ENCODE peak calls at places on chromosomes 4 and X, in four cellular contexts. I is NB4, Z is esophagus squamous epithelium, L is GM23338. H is an unnamed sample.

GRCh38 chrX:66028936-66029335 is 10.9 kb downstream of the VSIG4 start:
- DNase-seq in I (no peak), Z (no peak), L (no peak), H (no peak)

GRCh38 chr4:98519268-98519993 is 139.0 kb downstream of the TSPAN5 start:
- DNase-seq in I (no peak), Z (no peak), L (no peak), H (no peak)

GRCh38 chrX:153944140-153944799 is at the start of gene RENBP:
- DNase-seq in I (no peak), Z (no peak), L (peak; percentile 70), H (peak; percentile 67)

GRCh38 chr4:168815373-168816345 is 194.4 kb downstream of the CBR4 start:
- DNase-seq in I (no peak), Z (no peak), L (no peak), H (no peak)

GRCh38 chr4:168743131-168743530 is 246.3 kb downstream of the PALLD start:
- DNase-seq in I (no peak), Z (no peak), L (no peak), H (no peak)

GRCh38 chr4:168475745-168476144 is 4.5 kb downstream of the DDX60L start:
- DNase-seq in I (peak; percentile 25), Z (no peak), L (peak; percentile 63), H (peak; percentile 47)

GRCh38 chrX:135295238-135295943 is 13.9 kb upstream of the ETDC start:
- DNase-seq in I (no peak), Z (no peak), L (peak; percentile 80), H (peak; percentile 73)

GRCh38 chrX:135213200-135213844 is 38.5 kb upstream of the ETDA start:
- DNase-seq in I (no peak), Z (no peak), L (no peak), H (no peak)

GRCh38 chr4:123848615-123849014 is 452.0 kb downstream of the SPRY1 start:
- DNase-seq in I (no peak), Z (no peak), L (no peak), H (no peak)

GRCh38 chr4:98828801-98829200 is 100.1 kb downstream of the EIF4E start:
- DNase-seq in I (peak; percentile 28), Z (no peak), L (peak; percentile 59), H (peak; percentile 34)

GRCh38 chr4:150259861-150260567 is 181.8 kb downstream of the DCLK2 start:
- DNase-seq in I (no peak), Z (no peak), L (no peak), H (no peak)

GRCh38 chrX:53072418-53073114 is 9.6 kb upstream of the TSPYL2 start:
- DNase-seq in I (no peak), Z (no peak), L (no peak), H (no peak)

GRCh38 chr4:52643190-52643589 is 15.9 kb downstream of the USP46 start:
- DNase-seq in I (no peak), Z (no peak), L (no peak), H (no peak)

GRCh38 chr4:48093949-48094550 is 40.0 kb downstream of the TXK start:
- DNase-seq in I (no peak), Z (no peak), L (peak; percentile 18), H (no peak)

GRCh38 chr4:105859233-105859632 is 36.0 kb upstream of the NPNT start:
- DNase-seq in I (no peak), Z (no peak), L (no peak), H (no peak)

GRCh38 chrX:150515801-150516200 is 52.6 kb upstream of the MTM1 start:
- DNase-seq in I (no peak), Z (no peak), L (no peak), H (no peak)

GRCh38 chr4:175951794-175952193 is 113.8 kb upstream of the WDR17 start:
- DNase-seq in I (no peak), Z (no peak), L (no peak), H (no peak)

GRCh38 chrX:84340981-84341380 is 153.0 kb upstream of the RPS6KA6 start:
- DNase-seq in I (no peak), Z (no peak), L (no peak), H (no peak)

GRCh38 chr4:68748181-68748981 is 67.4 kb upstream of the UGT2B10 start:
- DNase-seq in I (no peak), Z (no peak), L (no peak), H (no peak)

GRCh38 chr4:53098681-53099121 is 236.6 kb downstream of the RASL11B start:
- DNase-seq in I (no peak), Z (no peak), L (no peak), H (no peak)

GRCh38 chr4:2937986-2938385 is 25.2 kb downstream of the NOP14 start:
- DNase-seq in I (no peak), Z (no peak), L (no peak), H (no peak)

GRCh38 chr4:112564706-112565270 is 48.8 kb upstream of the NEUROG2 start:
- DNase-seq in I (no peak), Z (no peak), L (peak; percentile 50), H (peak; percentile 31)
- TF ChIP-seq CTCF in I (peak; percentile 8), Z (no peak), L (peak; percentile 59), H (peak; percentile 62)

DNA sequence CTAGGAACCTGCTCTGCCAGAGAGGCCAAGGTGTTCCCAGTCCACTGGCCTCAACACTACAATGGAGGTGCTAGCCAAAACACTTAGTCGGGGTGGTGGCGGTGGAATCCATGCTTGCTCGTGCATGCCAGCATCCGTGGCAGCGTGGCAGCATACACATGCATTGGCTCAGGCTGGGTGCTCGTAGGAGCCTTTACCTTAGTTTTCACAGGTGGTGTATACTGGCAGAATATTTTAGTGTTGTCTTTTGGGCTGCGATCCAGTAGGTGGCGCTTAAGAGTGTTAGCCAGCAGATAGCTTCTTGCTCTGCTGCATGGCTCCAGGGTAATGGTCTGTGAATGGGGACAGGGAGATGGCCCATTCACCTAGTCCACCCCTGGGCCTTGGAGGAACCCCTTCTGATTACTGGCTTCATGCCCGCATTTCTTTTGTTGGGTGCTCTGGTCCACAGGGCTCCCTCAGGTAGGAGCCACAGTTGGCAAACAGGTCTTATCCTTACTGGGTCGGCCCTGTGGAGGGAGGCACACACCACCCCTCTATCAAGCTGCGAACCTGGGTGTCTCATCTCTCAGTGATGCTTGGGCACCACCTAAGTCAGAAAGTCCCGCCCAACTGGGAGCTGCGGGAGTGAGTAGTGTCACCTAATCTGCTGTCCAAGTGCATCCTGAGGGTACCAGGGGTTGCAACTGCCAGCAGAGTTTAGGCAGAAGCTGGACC is 40.0 kb downstream of the RIPPLY1 start:
- DNase-seq in I (peak; percentile 17), Z (no peak), L (peak; percentile 62), H (peak; percentile 71)
- TF ChIP-seq CTCF in I (peak; percentile 56), Z (peak; percentile 14), L (peak; percentile 61), H (peak; percentile 67)

GRCh38 chrX:17805120-17805519 is 56.0 kb downstream of the RAI2 start:
- DNase-seq in I (peak; percentile 0), Z (no peak), L (peak; percentile 52), H (peak; percentile 45)

GRCh38 chrX:17798921-17799320 is 61.6 kb downstream of the SCML1 start:
- DNase-seq in I (no peak), Z (no peak), L (no peak), H (no peak)

GRCh38 chrX:17802756-17803155 is 58.3 kb downstream of the RAI2 start:
- DNase-seq in I (no peak), Z (no peak), L (no peak), H (no peak)

GRCh38 chrX:17803449-17803848 is 57.6 kb downstream of the RAI2 start:
- DNase-seq in I (no peak), Z (no peak), L (no peak), H (no peak)

GRCh38 chrX:17801431-17801830 is 59.7 kb downstream of the RAI2 start:
- DNase-seq in I (no peak), Z (no peak), L (no peak), H (no peak)
- TF ChIP-seq CTCF in I (no peak), Z (no peak), L (no peak), H (no peak)

GRCh38 chr4:15674926-15675325 is 6.7 kb upstream of the FAM200B start:
- DNase-seq in I (no peak), Z (no peak), L (no peak), H (no peak)

GRCh38 chr4:15676899-15677298 is 4.7 kb upstream of the FAM200B start:
- DNase-seq in I (no peak), Z (no peak), L (no peak), H (no peak)

GRCh38 chr4:15676039-15676438 is 5.6 kb upstream of the FAM200B start:
- DNase-seq in I (no peak), Z (no peak), L (no peak), H (no peak)

GRCh38 chr4:15673337-15673736 is 8.3 kb upstream of the FAM200B start:
- DNase-seq in I (no peak), Z (no peak), L (no peak), H (no peak)

DNA sequence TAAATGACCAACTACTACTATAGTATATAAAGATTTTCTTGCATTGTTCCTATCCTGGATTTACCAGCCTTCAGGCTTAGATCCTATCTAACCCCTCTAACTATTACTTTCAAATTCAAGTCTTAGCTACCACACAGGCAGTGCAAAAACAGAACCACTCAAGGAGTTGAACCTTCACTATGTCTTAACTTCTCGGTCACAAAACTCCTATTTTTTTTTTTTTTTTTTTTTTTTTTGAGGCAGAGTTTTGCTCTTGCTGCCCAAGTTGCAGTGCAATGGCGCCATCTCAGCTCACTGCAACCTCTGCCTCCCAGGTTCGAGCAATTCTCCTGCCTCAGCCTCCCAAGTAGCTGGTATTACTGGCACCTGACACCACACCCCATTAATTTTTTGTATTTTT is 6.3 kb upstream of the FAM200B start:
- DNase-seq in I (no peak), Z (no peak), L (no peak), H (no peak)
- TF ChIP-seq CTCF in I (no peak), Z (no peak), L (no peak), H (no peak)

GRCh38 chr4:7651461-7651921 is 216.8 kb upstream of the PSAPL1 start:
- DNase-seq in I (no peak), Z (no peak), L (peak; percentile 48), H (peak; percentile 61)

GRCh38 chr4:7652006-7652405 is 217.3 kb upstream of the PSAPL1 start:
- DNase-seq in I (no peak), Z (no peak), L (no peak), H (no peak)

GRCh38 chr4:7649741-7650531 is 215.2 kb upstream of the PSAPL1 start:
- DNase-seq in I (peak; percentile 93), Z (no peak), L (no peak), H (no peak)

GRCh38 chr4:7649411-7649740 is 214.6 kb upstream of the PSAPL1 start:
- DNase-seq in I (no peak), Z (no peak), L (no peak), H (no peak)

DNA sequence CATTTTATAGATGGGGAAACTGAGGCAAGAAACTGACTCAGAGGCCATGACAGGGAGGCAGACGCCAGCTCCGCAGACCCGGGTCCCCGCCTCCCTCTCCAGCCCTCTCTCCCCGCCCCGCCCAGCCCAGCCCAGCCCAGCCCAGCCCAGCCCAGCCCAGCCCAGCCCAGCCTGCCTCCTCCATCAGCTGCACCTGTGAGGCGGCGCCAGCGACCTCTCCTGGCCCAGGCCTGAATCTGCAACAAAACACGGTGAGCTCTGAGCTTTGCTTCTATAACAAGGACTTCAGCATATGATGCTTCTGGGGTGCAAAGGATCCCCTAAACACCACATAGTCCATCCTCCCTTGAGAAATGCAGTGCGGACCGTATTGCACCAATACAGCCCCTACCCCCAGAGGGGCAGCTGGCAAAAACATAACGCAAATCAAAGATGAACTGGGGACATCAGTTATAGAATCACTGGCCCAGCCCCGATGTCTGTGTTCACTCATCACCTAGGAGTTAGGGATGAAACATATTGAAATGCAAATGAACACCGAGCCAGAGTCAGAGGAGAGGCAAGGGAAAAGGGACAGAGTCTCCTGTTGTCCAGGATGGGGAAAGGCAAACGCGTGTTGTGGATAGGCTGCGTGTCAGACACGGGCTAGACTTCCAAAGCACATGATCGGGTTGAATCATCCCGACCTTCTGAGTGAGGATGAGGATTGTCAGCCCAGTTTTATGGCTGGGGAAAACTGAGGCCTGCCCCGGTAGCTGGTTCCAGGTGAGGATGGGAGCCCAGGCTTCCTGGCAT is 216.1 kb upstream of the PSAPL1 start:
- DNase-seq in I (no peak), Z (no peak), L (peak; percentile 85), H (peak; percentile 85)
- TF ChIP-seq CTCF in I (no peak), Z (no peak), L (peak; percentile 53), H (peak; percentile 57)

GRCh38 chr4:83921124-83921523 is 385.2 kb downstream of the GPAT3 start:
- DNase-seq in I (no peak), Z (no peak), L (no peak), H (no peak)
- TF ChIP-seq CTCF in I (no peak), Z (no peak), L (no peak), H (no peak)

H was measured in H9.